ENCODE peak calls at places on chromosomes 3 and 15, in seven cellular contexts. T is NCI-H446 treated with DMSO at 0.1 percent for 48 hours; A is stimulated activated CD8-positive, alpha-beta memory T cell treated with anti-CD3 and anti-CD28 coated beads, Interleukin-7, amount 100 ng/mL, for 1 hour; P is cardiac fibroblast; E is Right ventricle myocardium superior; F is mucosa of descending colon; H is GM03348. K is an unnamed sample.

GRCh38 chr3:60909526-60909925 is 341.7 kb downstream of the FHIT start:
- DNase-seq in T (no peak), A (no peak), P (no peak), E (no peak), F (no peak), H (no peak), K (no peak)

GRCh38 chr15:73530649-73531048 is 87.7 kb downstream of the REC114 start:
- DNase-seq in T (no peak), A (no peak), P (peak; percentile 5), E (no peak), F (no peak), H (no peak), K (no peak)

GRCh38 chr3:102536479-102536878 is 101.7 kb downstream of the ZPLD1 start:
- DNase-seq in T (no peak), A (no peak), P (peak; percentile 62), E (no peak), F (no peak), H (peak; percentile 33), K (no peak)

GRCh38 chr15:60179786-60180391 is 175.8 kb downstream of the FOXB1 start:
- DNase-seq in T (peak; percentile 24), A (no peak), P (peak; percentile 74), E (no peak), F (no peak), H (peak; percentile 64), K (no peak)

GRCh38 chr15:85800460-85801123 is 5.9 kb upstream of the KLHL25 start:
- DNase-seq in T (peak; percentile 13), A (no peak), P (peak; percentile 33), E (peak; percentile 69), F (peak; percentile 82), H (peak; percentile 42), K (peak; percentile 87)

GRCh38 chr3:145246291-145246690 is 914.7 kb downstream of the PLOD2 start:
- DNase-seq in T (no peak), A (no peak), P (no peak), E (no peak), F (no peak), H (no peak), K (no peak)

GRCh38 chr3:71254658-71255057 is 328.9 kb downstream of the FOXP1 start:
- DNase-seq in T (no peak), A (no peak), P (peak; percentile 78), E (no peak), F (no peak), H (peak; percentile 12), K (no peak)

GRCh38 chr3:107404727-107405519 is 27.7 kb downstream of the CCDC54 start:
- DNase-seq in T (no peak), A (no peak), P (peak; percentile 54), E (no peak), F (no peak), H (peak; percentile 73), K (no peak)

GRCh38 chr3:13607821-13608620 is 59.1 kb downstream of the FBLN2 start:
- DNase-seq in T (no peak), A (no peak), P (no peak), E (no peak), F (no peak), H (no peak), K (no peak)

GRCh38 chr3:30042274-30042859 is 564.0 kb upstream of the TGFBR2 start:
- DNase-seq in T (peak; percentile 81), A (peak; percentile 14), P (peak; percentile 87), E (peak; percentile 47), F (peak; percentile 35), H (peak; percentile 58), K (peak; percentile 65)

GRCh38 chr15:69509131-69509530 is 56.5 kb downstream of the RPLP1 start:
- DNase-seq in T (no peak), A (no peak), P (no peak), E (no peak), F (no peak), H (no peak), K (no peak)